ENCODE peak calls at places on chromosomes 7 and 10, in four cellular contexts. A is K562, U is HepG2, K is GM12878. F is an unnamed sample.
A peak's percentile ranks its signal among the peaks of the same experiment; 100 is the strongest.

GRCh38 chr10:61635946-61636345 is 26.8 kb upstream of the CABCOCO1 start:
- DNase-seq in U (no peak), K (no peak), A (no peak), F (no peak)

GRCh38 chr10:60048146-60048545 is 141.8 kb upstream of the CCDC6 start:
- DNase-seq in K (no peak), U (peak; percentile 39), A (no peak), F (peak; percentile 19)

GRCh38 chr7:112665709-112666108 is 124.5 kb downstream of the TMEM168 start:
- DNase-seq in U (no peak), K (no peak), A (peak; percentile 10), F (no peak)

GRCh38 chr10:58693919-58694318 is 181.2 kb downstream of the BICC1 start:
- DNase-seq in U (no peak), K (no peak), A (no peak), F (no peak)

GRCh38 chr7:127996253-127997071 is 34.8 kb downstream of the LRRC4 start:
- DNase-seq in K (no peak), A (peak; percentile 69), U (no peak), F (no peak)

GRCh38 chr7:141251180-141251579 is 177.3 kb downstream of the TMEM178B start:
- DNase-seq in K (no peak), U (no peak), A (no peak), F (no peak)

GRCh38 chr10:70702193-70702763 is 30.0 kb downstream of the ADAMTS14 start:
- DNase-seq in U (no peak), A (no peak), K (no peak), F (no peak)

GRCh38 chr7:107564553-107565298 is 955 bp downstream of the DUS4L start:
- DNase-seq in U (no peak), A (no peak), K (no peak), F (no peak)

GRCh38 chr10:130301026-130301892 is 165.1 kb downstream of the GLRX3 start:
- DNase-seq in K (no peak), U (no peak), A (no peak), F (no peak)

GRCh38 chr10:62453274-62453673 is 79.1 kb downstream of the ZNF365 start:
- DNase-seq in K (no peak), U (no peak), A (no peak), F (no peak)

GRCh38 chr7:118731854-118732253 is 507.4 kb downstream of the ANKRD7 start:
- DNase-seq in K (no peak), A (peak; percentile 10), U (no peak), F (no peak)

GRCh38 chr10:59508296-59508695 is 145.9 kb upstream of the FAM13C start:
- DNase-seq in K (no peak), U (no peak), A (no peak), F (no peak)

GRCh38 chr10:79244068-79244442 is 103.2 kb upstream of the PPIF start:
- DNase-seq in A (no peak), K (no peak), U (no peak), F (peak; percentile 19)

GRCh38 chr10:79242620-79243152 is 104.6 kb upstream of the PPIF start:
- DNase-seq in A (no peak), U (no peak), K (no peak), F (peak; percentile 82)

GRCh38 chr10:79244841-79245504 is 102.3 kb upstream of the PPIF start:
- DNase-seq in U (no peak), K (peak; percentile 82), A (no peak), F (no peak)

GRCh38 chr10:79241990-79242619 is 105.2 kb upstream of the PPIF start:
- DNase-seq in U (no peak), K (no peak), A (no peak), F (peak; percentile 54)

DNA sequence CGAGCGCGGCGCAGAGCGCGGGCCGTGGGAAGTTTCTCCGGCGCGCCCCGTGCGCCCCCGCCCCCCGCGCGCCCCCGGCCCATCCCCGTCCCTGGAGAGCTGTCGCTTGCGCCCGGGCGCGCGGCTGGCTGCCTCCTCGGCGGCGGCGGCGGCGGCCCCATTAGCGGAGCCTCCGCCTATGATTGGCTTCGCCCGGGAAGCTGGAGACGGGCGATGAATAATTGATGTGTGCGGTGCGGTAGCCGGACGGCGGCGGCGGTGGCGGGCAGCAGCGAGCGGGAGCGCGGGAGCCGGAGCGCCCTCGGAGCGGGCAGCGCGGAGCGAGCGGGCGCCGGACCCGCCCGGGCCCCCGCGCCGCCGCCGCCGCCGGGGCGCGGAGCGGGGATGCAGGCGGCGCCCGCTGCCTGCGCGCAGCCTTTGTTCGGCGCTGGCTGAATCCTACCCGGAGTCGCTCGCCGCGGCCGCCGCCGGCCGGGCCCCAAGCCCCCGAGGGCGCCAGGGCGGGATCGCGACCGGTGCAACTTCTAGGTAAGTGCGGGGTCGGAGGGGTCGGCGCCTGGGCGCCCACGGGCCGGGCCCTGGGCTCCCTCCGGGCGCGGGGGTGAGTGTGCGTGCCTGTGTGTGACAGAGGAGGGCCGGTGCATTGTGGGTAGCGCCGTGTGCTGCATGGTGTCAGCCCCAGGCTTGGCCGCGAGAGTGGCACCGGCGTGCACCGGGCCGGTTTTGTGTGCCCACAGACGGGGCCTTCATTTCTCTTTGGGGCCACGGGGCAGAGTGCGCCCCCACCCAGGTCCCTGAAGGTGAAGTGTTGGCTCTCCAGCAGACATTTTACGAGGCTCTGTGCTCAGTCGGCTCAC is 103.8 kb upstream of the PPIF start:
- DNase-seq in A (no peak), K (no peak), U (no peak), F (peak; percentile 73)
- TF ChIP-seq TARDBP in A (no peak), K (no peak), U (no peak), F (no peak)

GRCh38 chr7:117152213-117153007 is 170.4 kb downstream of the WNT2 start:
- DNase-seq in U (peak; percentile 59), K (no peak), A (no peak), F (no peak)
- TF ChIP-seq TARDBP in U (no peak), K (no peak), A (no peak), F (no peak)

GRCh38 chr10:97396056-97396455 is 5.1 kb downstream of the RRP12 start:
- DNase-seq in A (no peak), U (no peak), K (no peak), F (no peak)
- TF ChIP-seq TARDBP in A (no peak), U (no peak), K (no peak), F (no peak)

GRCh38 chr10:122551450-122551849 is 9.1 kb upstream of the DMBT1 start:
- DNase-seq in U (peak; percentile 36), A (no peak), K (no peak), F (no peak)
- TF ChIP-seq TARDBP in U (no peak), A (no peak), K (no peak), F (no peak)

GRCh38 chr7:42084263-42084662 is 152.7 kb downstream of the GLI3 start:
- DNase-seq in A (no peak), K (no peak), U (no peak), F (no peak)

GRCh38 chr7:42083284-42083683 is 153.7 kb downstream of the GLI3 start:
- DNase-seq in U (no peak), A (no peak), K (no peak), F (no peak)

GRCh38 chr7:42081672-42082071 is 155.3 kb downstream of the GLI3 start:
- DNase-seq in U (no peak), A (no peak), K (no peak), F (no peak)

GRCh38 chr7:42080831-42081230 is 156.2 kb downstream of the GLI3 start:
- DNase-seq in A (no peak), U (no peak), K (no peak), F (no peak)

GRCh38 chr7:42082144-42082543 is 154.9 kb downstream of the GLI3 start:
- DNase-seq in A (no peak), K (no peak), U (no peak), F (no peak)
- TF ChIP-seq TARDBP in A (no peak), K (no peak), U (no peak), F (no peak)

GRCh38 chr7:20785211-20786048 is 1.3 kb downstream of the SP8 start:
- DNase-seq in K (no peak), A (no peak), U (no peak), F (peak; percentile 42)
- TF ChIP-seq TARDBP in K (no peak), A (no peak), U (no peak), F (no peak)